ENCODE peak calls at places on chromosomes 2 and 18, in ten cellular contexts. Z is CD8-positive, alpha-beta memory T cell; X is neuronal stem cell; N is body of pancreas; A is CD4-positive, CD25-positive, alpha-beta regulatory T cell; Q is right cardiac atrium; R is ovary; H is right lobe of liver; P is ascending aorta; F is left ventricle myocardium inferior. T is an unnamed sample. For H3K4me1, the result is how much of the 10 kb centered on the place peaks cover.

GRCh38 chr2:70688427-70688826 is 79.6 kb downstream of the ADD2 start:
- DNase-seq in X (no peak), A (no peak), R (no peak), N (no peak), P (peak), Z (no peak), Q (no peak), H (no peak), F (no peak), T (no peak)

GRCh38 chr2:96866986-96867755 is 2.7 kb downstream of the SEMA4C start:
- DNase-seq in H (no peak), N (no peak), F (no peak), P (no peak), Q (no peak), X (no peak), R (no peak), Z (no peak), A (no peak), T (no peak)

GRCh38 chr18:78726326-78727056 is 253.1 kb upstream of the SALL3 start:
- DNase-seq in Q (no peak), H (peak), R (no peak), Z (no peak), N (no peak), P (peak), A (no peak), X (no peak), F (no peak), T (no peak)

GRCh38 chr18:21359746-21360145 is 117.7 kb downstream of the GREB1L start:
- DNase-seq in N (no peak), A (no peak), R (no peak), P (no peak), X (no peak), H (no peak), Q (no peak), Z (no peak), F (no peak), T (no peak)

GRCh38 chr2:101625387-101625786 is 72.1 kb upstream of the MAP4K4 start:
- DNase-seq in R (no peak), X (no peak), F (no peak), Q (no peak), P (no peak), H (peak), N (no peak), A (no peak), Z (no peak), T (no peak)

GRCh38 chr2:117785740-117786139 is 28.8 kb upstream of the DDX18 start:
- DNase-seq in N (peak), X (peak), Z (peak), A (peak), F (no peak), Q (no peak), H (no peak), R (no peak), P (no peak), T (peak)

GRCh38 chr2:62826141-62826540 is 120.6 kb downstream of the EHBP1 start:
- DNase-seq in X (peak), H (no peak), F (no peak), Q (no peak), Z (no peak), N (no peak), P (no peak), R (no peak), A (no peak), T (no peak)

GRCh38 chr2:160256511-160256910 is 56.4 kb upstream of the ITGB6 start:
- DNase-seq in F (no peak), Q (no peak), Z (no peak), A (no peak), P (no peak), N (no peak), R (no peak), H (no peak), X (no peak), T (no peak)

GRCh38 chr2:100754951-100755350 is 65.0 kb upstream of the NPAS2 start:
- DNase-seq in Q (no peak), A (no peak), X (no peak), R (no peak), H (no peak), P (no peak), N (no peak), Z (no peak), F (no peak), T (no peak)

GRCh38 chr2:11385222-11385621 is 40.8 kb upstream of the ROCK2 start:
- DNase-seq in Z (no peak), Q (no peak), R (no peak), N (no peak), X (no peak), A (no peak), P (no peak), F (no peak), H (no peak), T (no peak)

GRCh38 chr18:73296686-73297085 is 428.9 kb upstream of the NETO1 start:
- DNase-seq in Q (no peak), R (no peak), Z (no peak), X (no peak), A (no peak), F (no peak), N (no peak), H (no peak), P (no peak), T (no peak)

GRCh38 chr2:217075225-217075802 is 215.4 kb upstream of the TNP1 start:
- DNase-seq in A (no peak), N (no peak), X (no peak), F (peak), R (peak), Z (no peak), P (no peak), Q (peak), H (no peak), T (no peak)

GRCh38 chr2:9741110-9741509 is 102.2 kb upstream of the TAF1B start:
- DNase-seq in A (no peak), R (no peak), H (no peak), X (no peak), Z (no peak), N (no peak), Q (no peak), F (no peak), P (no peak), T (no peak)

GRCh38 chr2:104904889-104905288 is 51.0 kb downstream of the POU3F3 start:
- DNase-seq in P (no peak), F (no peak), R (no peak), H (no peak), Q (no peak), Z (no peak), N (no peak), X (no peak), A (no peak), T (no peak)

GRCh38 chr2:127096280-127096679 is 10.7 kb downstream of the BIN1 start:
- DNase-seq in X (no peak), R (no peak), N (no peak), P (no peak), Q (no peak), Z (no peak), A (no peak), F (no peak), H (peak), T (no peak)

GRCh38 chr2:66578067-66578852 is 143.3 kb downstream of the MEIS1 start:
- DNase-seq in Q (peak), Z (no peak), H (no peak), P (no peak), A (no peak), N (peak), X (no peak), F (no peak), R (peak), T (no peak)

GRCh38 chr2:181778621-181779195 is 98.4 kb upstream of the NEUROD1 start:
- DNase-seq in F (no peak), Q (no peak), R (no peak), H (no peak), N (no peak), Z (no peak), A (no peak), P (no peak), X (no peak), T (no peak)
- H3K27ac ChIP-seq in F (peak), Q (no peak), R (no peak), H (no peak), N (no peak), Z (no peak), A (no peak), P (no peak), X (no peak), T (no peak)

DNA sequence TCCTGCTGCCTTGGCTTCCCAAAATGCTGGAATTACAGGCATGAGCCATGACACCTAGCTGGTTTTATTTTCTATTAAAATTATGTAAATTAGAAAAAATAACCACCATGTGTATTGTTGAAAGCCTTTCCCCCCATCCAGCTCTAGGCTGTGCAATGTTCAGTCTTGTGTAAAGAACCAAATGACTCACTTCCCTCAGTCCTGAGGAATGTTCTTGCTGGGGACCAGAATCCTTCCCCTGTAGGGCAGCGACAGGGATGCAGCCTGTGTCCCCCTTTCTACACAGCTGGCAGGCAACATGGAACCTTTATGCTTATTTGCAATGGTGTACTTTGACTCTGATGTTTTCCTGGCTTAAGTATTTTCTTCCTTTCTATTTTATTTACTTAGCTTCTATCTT is 29.4 kb downstream of the AOX1 start:
- DNase-seq in A (no peak), P (no peak), F (no peak), Q (no peak), H (no peak), R (no peak), N (no peak), Z (no peak), X (no peak), T (no peak)
- H3K4me1 ChIP-seq in A (under half), P (under half), F (under half), Q (under half), H (under half), R (under half), N (under half), Z (under half), X (under half), T (under half)

GRCh38 chr2:239305771-239306170 is 95.0 kb downstream of the HDAC4 start:
- DNase-seq in X (no peak), Z (no peak), H (no peak), F (no peak), A (no peak), P (peak), N (peak), R (peak), Q (no peak), T (no peak)

GRCh38 chr2:239307221-239307569 is 93.6 kb downstream of the HDAC4 start:
- DNase-seq in P (peak), X (no peak), Q (no peak), F (no peak), Z (no peak), H (no peak), R (no peak), N (peak), A (no peak), T (no peak)

GRCh38 chr2:239305222-239305575 is 95.6 kb downstream of the HDAC4 start:
- DNase-seq in N (peak), F (no peak), Q (no peak), P (peak), R (peak), X (no peak), H (no peak), Z (no peak), A (no peak), T (no peak)

GRCh38 chr2:239307921-239308620 is 92.7 kb downstream of the HDAC4 start:
- DNase-seq in R (peak), Z (no peak), P (peak), Q (no peak), A (no peak), N (peak), H (peak), X (no peak), F (no peak), T (no peak)

GRCh38 chr2:239306274-239307220 is 94.3 kb downstream of the HDAC4 start:
- DNase-seq in Q (no peak), A (no peak), N (peak), X (no peak), Z (no peak), H (peak), R (peak), P (peak), F (no peak), T (no peak)
- H3K27ac ChIP-seq in Q (no peak), A (no peak), N (no peak), X (no peak), Z (no peak), H (no peak), R (peak), P (no peak), F (peak), T (no peak)

GRCh38 chr2:20143263-20143662 is 81.7 kb downstream of the SDC1 start:
- DNase-seq in F (no peak), A (no peak), R (no peak), Z (no peak), H (no peak), N (no peak), P (no peak), X (no peak), Q (no peak), T (no peak)
- H3K4me1 ChIP-seq in F (under half), A (under half), R (under half), Z (under half), H (under half), N (under half), P (under half), X (under half), Q (under half), T (under half)

GRCh38 chr2:218964041-218964771 is 4.7 kb downstream of the CDK5R2 start:
- DNase-seq in A (no peak), F (no peak), X (no peak), N (no peak), Z (no peak), R (no peak), P (no peak), Q (no peak), H (no peak), T (no peak)
- H3K27ac ChIP-seq in A (no peak), F (no peak), X (peak), N (peak), Z (no peak), R (no peak), P (no peak), Q (no peak), H (no peak), T (no peak)

DNA sequence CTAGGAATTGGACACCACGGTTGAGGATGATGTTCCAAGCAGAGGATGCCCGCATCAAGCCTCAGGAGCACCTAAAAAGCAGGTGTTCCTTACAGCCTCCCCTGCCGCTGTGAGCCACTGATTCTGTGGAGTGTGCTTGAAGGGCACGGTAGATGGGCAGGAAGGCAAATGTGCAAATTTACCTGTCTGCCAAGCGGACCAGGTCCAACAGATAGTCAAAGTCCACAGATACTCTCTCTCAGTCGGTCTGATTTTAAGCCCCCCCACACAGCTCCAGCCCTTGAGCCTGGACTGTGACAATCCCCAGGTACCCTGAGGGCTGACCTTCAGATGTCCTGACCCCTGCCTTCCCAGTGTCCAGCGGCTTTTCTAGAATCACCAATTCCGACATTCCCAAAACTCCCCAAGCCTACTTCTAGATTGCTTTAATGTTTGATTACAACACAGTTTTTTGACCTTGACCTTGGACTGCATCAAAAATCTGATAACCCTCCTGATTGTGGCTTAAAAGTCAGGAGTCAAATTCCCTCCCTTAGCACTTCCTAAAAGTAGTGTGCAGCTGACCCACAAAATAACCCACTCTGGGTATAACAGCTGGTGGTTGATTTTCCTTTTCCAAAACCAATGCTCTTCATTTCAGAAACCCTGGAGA is 208.8 kb upstream of the NCKAP5 start:
- DNase-seq in P (no peak), Q (no peak), N (no peak), X (no peak), H (peak), R (no peak), A (no peak), Z (no peak), F (no peak), T (no peak)
- H3K4me1 ChIP-seq in P (under half), Q (under half), N (under half), X (under half), H (under half), R (under half), A (under half), Z (under half), F (under half), T (under half)

GRCh38 chr2:108621087-108621559 is 86.9 kb downstream of the LIMS1 start:
- DNase-seq in P (no peak), R (no peak), Z (peak), A (peak), H (no peak), Q (no peak), N (peak), X (no peak), F (no peak), T (peak)

GRCh38 chr2:108621689-108622681 is 87.7 kb downstream of the LIMS1 start:
- DNase-seq in R (no peak), A (no peak), P (no peak), Z (peak), N (no peak), F (no peak), H (no peak), X (no peak), Q (no peak), T (no peak)

GRCh38 chr2:108623616-108624015 is 89.3 kb downstream of the LIMS1 start:
- DNase-seq in R (no peak), P (no peak), Z (no peak), Q (no peak), X (no peak), A (no peak), F (no peak), N (no peak), H (no peak), T (no peak)

GRCh38 chr2:108619916-108620620 is 85.8 kb downstream of the LIMS1 start:
- DNase-seq in N (no peak), A (no peak), Q (no peak), H (no peak), R (no peak), P (no peak), F (no peak), Z (no peak), X (no peak), T (no peak)

DNA sequence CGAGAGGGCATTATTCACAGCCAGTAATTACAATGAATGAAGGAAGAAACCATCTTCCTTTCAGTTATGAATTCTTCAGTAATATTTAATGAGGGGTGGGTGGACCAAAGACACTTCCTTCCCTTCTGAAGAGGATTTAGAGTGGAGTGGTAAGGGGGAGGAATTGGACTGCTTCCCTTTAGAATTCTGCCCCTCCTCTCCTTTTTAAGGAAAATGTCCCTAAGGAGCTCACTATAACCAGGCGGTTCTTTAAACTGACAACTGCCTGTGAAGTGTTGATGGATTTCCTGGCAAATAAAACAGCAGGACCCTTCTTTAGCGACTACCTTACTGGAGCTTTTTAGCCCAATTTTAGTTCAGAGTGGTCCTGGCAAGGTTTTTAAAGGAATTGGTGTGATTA is 86.4 kb downstream of the LIMS1 start:
- DNase-seq in R (no peak), A (no peak), Z (no peak), N (no peak), H (no peak), Q (no peak), P (no peak), F (no peak), X (no peak), T (no peak)
- H3K27ac ChIP-seq in R (no peak), A (peak), Z (peak), N (peak), H (no peak), Q (no peak), P (no peak), F (peak), X (no peak), T (no peak)

GRCh38 chr2:88074150-88074549 is 6.5 kb downstream of the SMYD1 start:
- DNase-seq in A (no peak), N (no peak), Z (no peak), P (no peak), X (no peak), R (no peak), Q (no peak), H (no peak), F (no peak), T (no peak)

GRCh38 chr2:88071365-88071764 is 3.7 kb downstream of the SMYD1 start:
- DNase-seq in N (no peak), F (no peak), A (no peak), P (no peak), Q (no peak), R (no peak), H (no peak), X (no peak), Z (no peak), T (no peak)

GRCh38 chr2:88078624-88079169 is 11.1 kb downstream of the SMYD1 start:
- DNase-seq in F (no peak), N (no peak), P (no peak), H (no peak), R (no peak), Z (no peak), A (no peak), Q (no peak), X (no peak), T (no peak)

GRCh38 chr2:88077076-88077475 is 9.5 kb downstream of the SMYD1 start:
- DNase-seq in A (no peak), H (no peak), R (no peak), P (no peak), X (no peak), F (peak), N (no peak), Q (no peak), Z (no peak), T (no peak)

GRCh38 chr2:88074854-88075292 is 7.2 kb downstream of the SMYD1 start:
- DNase-seq in H (no peak), Z (no peak), A (no peak), X (no peak), P (no peak), N (no peak), F (no peak), R (no peak), Q (no peak), T (no peak)
- H3K4me1 ChIP-seq in H (under half), Z (under half), A (under half), X (under half), P (under half), N (under half), F (under half), R (under half), Q (under half), T (under half)